ENCODE peak calls at places on chromosomes 13 and 19, in seven cellular contexts. One of them, this sample, is unnamed.

GRCh38 chr19:18731562-18732008 is 48.1 kb downstream of the CRTC1 start:
- DNase-seq in esophagus muscularis mucosa: no peak
- DNase-seq in heart left ventricle: no peak
- DNase-seq in breast epithelium: no peak
- DNase-seq in ovary: peak; percentile 41
- DNase-seq in IMR-90: peak; percentile 13
- DNase-seq in A549: no peak
- DNase-seq in this sample: no peak

GRCh38 chr13:24161010-24161775 is 673 bp downstream of the SPATA13 start:
- DNase-seq in esophagus muscularis mucosa: no peak
- DNase-seq in heart left ventricle: peak; percentile 21
- DNase-seq in breast epithelium: no peak
- DNase-seq in ovary: peak; percentile 67
- DNase-seq in IMR-90: no peak
- DNase-seq in A549: no peak
- DNase-seq in this sample: peak; percentile 75

GRCh38 chr19:31979362-31979761 is 366.0 kb upstream of the ZNF507 start:
- DNase-seq in esophagus muscularis mucosa: peak; percentile 57
- DNase-seq in heart left ventricle: no peak
- DNase-seq in breast epithelium: no peak
- DNase-seq in ovary: no peak
- DNase-seq in IMR-90: no peak
- DNase-seq in A549: no peak
- DNase-seq in this sample: no peak

GRCh38 chr19:3304871-3305423 is 61.4 kb upstream of the NFIC start:
- DNase-seq in esophagus muscularis mucosa: peak; percentile 93
- DNase-seq in heart left ventricle: peak; percentile 62
- DNase-seq in breast epithelium: peak; percentile 40
- DNase-seq in ovary: peak; percentile 84
- DNase-seq in IMR-90: peak; percentile 41
- DNase-seq in A549: peak; percentile 62
- DNase-seq in this sample: peak; percentile 67

GRCh38 chr13:100836696-100837095 is 162.1 kb upstream of the TMTC4 start:
- DNase-seq in esophagus muscularis mucosa: no peak
- DNase-seq in heart left ventricle: no peak
- DNase-seq in breast epithelium: no peak
- DNase-seq in ovary: no peak
- DNase-seq in IMR-90: no peak
- DNase-seq in A549: no peak
- DNase-seq in this sample: no peak

GRCh38 chr19:39230096-39230764 is 14.6 kb downstream of the IFNL3 start:
- DNase-seq in esophagus muscularis mucosa: no peak
- DNase-seq in heart left ventricle: no peak
- DNase-seq in breast epithelium: no peak
- DNase-seq in ovary: no peak
- DNase-seq in IMR-90: no peak
- DNase-seq in A549: no peak
- DNase-seq in this sample: no peak

GRCh38 chr19:15305582-15306334 is 26.6 kb downstream of the BRD4 start:
- DNase-seq in esophagus muscularis mucosa: no peak
- DNase-seq in heart left ventricle: no peak
- DNase-seq in breast epithelium: no peak
- DNase-seq in ovary: no peak
- DNase-seq in IMR-90: no peak
- DNase-seq in A549: no peak
- DNase-seq in this sample: no peak

GRCh38 chr19:30336290-30336689 is 35.9 kb upstream of the ZNF536 start:
- DNase-seq in esophagus muscularis mucosa: no peak
- DNase-seq in heart left ventricle: no peak
- DNase-seq in breast epithelium: no peak
- DNase-seq in ovary: no peak
- DNase-seq in IMR-90: no peak
- DNase-seq in A549: no peak
- DNase-seq in this sample: no peak

GRCh38 chr19:10421240-10421948 is 1.1 kb downstream of the PDE4A start:
- DNase-seq in esophagus muscularis mucosa: no peak
- DNase-seq in heart left ventricle: no peak
- DNase-seq in breast epithelium: no peak
- DNase-seq in ovary: no peak
- DNase-seq in IMR-90: no peak
- DNase-seq in A549: no peak
- DNase-seq in this sample: no peak

GRCh38 chr13:109135018-109135417 is 505.6 kb downstream of the MYO16 start:
- DNase-seq in esophagus muscularis mucosa: no peak
- DNase-seq in heart left ventricle: no peak
- DNase-seq in breast epithelium: no peak
- DNase-seq in ovary: no peak
- DNase-seq in IMR-90: no peak
- DNase-seq in A549: no peak
- DNase-seq in this sample: no peak

GRCh38 chr13:99446242-99446641 is 55.0 kb upstream of the TM9SF2 start:
- DNase-seq in esophagus muscularis mucosa: no peak
- DNase-seq in heart left ventricle: no peak
- DNase-seq in breast epithelium: no peak
- DNase-seq in ovary: no peak
- DNase-seq in IMR-90: no peak
- DNase-seq in A549: no peak
- DNase-seq in this sample: no peak

GRCh38 chr19:34336781-34337271 is 28.2 kb upstream of the GPI start:
- DNase-seq in esophagus muscularis mucosa: no peak
- DNase-seq in heart left ventricle: no peak
- DNase-seq in breast epithelium: no peak
- DNase-seq in ovary: no peak
- DNase-seq in IMR-90: peak; percentile 47
- DNase-seq in A549: peak; percentile 46
- DNase-seq in this sample: no peak

GRCh38 chr13:61414686-61415664 is 674 bp downstream of the PCDH20 start:
- DNase-seq in esophagus muscularis mucosa: no peak
- DNase-seq in heart left ventricle: peak; percentile 25
- DNase-seq in breast epithelium: no peak
- DNase-seq in ovary: no peak
- DNase-seq in IMR-90: no peak
- DNase-seq in A549: no peak
- DNase-seq in this sample: peak; percentile 83

GRCh38 chr13:113208424-113209335 is at the start of gene PCID2:
- DNase-seq in esophagus muscularis mucosa: peak; percentile 96
- DNase-seq in heart left ventricle: peak; percentile 90
- DNase-seq in breast epithelium: peak; percentile 84
- DNase-seq in ovary: peak; percentile 94
- DNase-seq in IMR-90: peak; percentile 84
- DNase-seq in A549: peak; percentile 68
- DNase-seq in this sample: peak; percentile 93

GRCh38 chr13:32969516-32969941 is 46.7 kb upstream of the KL start:
- DNase-seq in esophagus muscularis mucosa: no peak
- DNase-seq in heart left ventricle: peak; percentile 32
- DNase-seq in breast epithelium: no peak
- DNase-seq in ovary: peak; percentile 24
- DNase-seq in IMR-90: peak; percentile 55
- DNase-seq in A549: no peak
- DNase-seq in this sample: no peak

GRCh38 chr13:30737511-30738342 is 2.4 kb downstream of the ALOX5AP start:
- DNase-seq in esophagus muscularis mucosa: no peak
- DNase-seq in heart left ventricle: peak; percentile 25
- DNase-seq in breast epithelium: no peak
- DNase-seq in ovary: no peak
- DNase-seq in IMR-90: no peak
- DNase-seq in A549: no peak
- DNase-seq in this sample: no peak

GRCh38 chr13:100024023-100024422 is 42.4 kb downstream of the ZIC2 start:
- DNase-seq in esophagus muscularis mucosa: no peak
- DNase-seq in heart left ventricle: no peak
- DNase-seq in breast epithelium: no peak
- DNase-seq in ovary: no peak
- DNase-seq in IMR-90: no peak
- DNase-seq in A549: no peak
- DNase-seq in this sample: no peak

DNA sequence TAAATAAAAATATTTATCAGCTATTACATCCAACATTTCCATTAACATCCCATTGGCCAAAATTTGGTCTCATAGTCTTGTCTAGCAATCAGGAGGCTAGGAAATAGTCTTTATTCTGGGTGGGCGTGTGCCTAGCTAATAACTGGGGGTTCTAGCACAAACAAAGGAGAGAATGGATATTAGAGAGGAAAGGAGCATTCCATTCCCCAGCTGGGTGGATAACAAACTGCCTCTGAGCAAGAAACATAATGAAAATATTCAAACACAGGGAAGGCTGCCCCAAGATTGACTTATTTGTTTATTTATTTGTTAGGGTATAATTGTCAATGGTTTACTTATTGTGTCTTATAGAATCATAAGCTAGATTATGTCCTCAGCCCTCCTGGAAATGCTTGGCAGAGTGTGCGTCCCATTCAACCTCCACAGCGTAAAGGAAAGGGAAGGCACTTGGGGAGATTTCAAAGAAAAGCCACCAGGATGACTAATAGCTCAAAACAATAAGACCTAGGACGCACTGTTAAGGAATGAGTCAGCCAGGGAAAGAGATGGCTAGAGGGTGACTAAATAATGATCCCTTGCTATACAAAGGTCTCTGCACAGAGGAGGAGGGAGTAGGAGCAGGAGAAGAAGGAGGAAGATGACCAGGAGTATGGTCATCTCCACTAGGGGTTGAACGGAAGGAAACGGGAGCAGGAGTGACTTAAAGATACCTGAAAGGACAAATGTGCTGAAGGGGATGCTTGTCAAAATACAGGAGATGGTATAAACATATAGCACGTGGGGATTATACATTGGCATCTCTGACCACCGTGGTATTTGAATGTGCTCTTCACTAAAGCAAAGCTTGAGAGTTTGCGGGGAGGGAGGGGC is 23.5 kb upstream of the USP12 start:
- DNase-seq in esophagus muscularis mucosa: no peak
- DNase-seq in heart left ventricle: no peak
- DNase-seq in breast epithelium: no peak
- DNase-seq in ovary: no peak
- DNase-seq in IMR-90: peak; percentile 95
- DNase-seq in A549: peak; percentile 88
- DNase-seq in this sample: no peak
- TF ChIP-seq POLR2A in esophagus muscularis mucosa: no peak
- TF ChIP-seq POLR2A in heart left ventricle: no peak
- TF ChIP-seq POLR2A in breast epithelium: no peak
- TF ChIP-seq POLR2A in ovary: no peak
- TF ChIP-seq POLR2A in IMR-90: no peak
- TF ChIP-seq POLR2A in A549: no peak
- TF ChIP-seq POLR2A in this sample: no peak

GRCh38 chr19:13957107-13957506 is 4.8 kb downstream of the DCAF15 start:
- DNase-seq in esophagus muscularis mucosa: no peak
- DNase-seq in heart left ventricle: no peak
- DNase-seq in breast epithelium: no peak
- DNase-seq in ovary: no peak
- DNase-seq in IMR-90: no peak
- DNase-seq in A549: no peak
- DNase-seq in this sample: no peak
- TF ChIP-seq POLR2A in esophagus muscularis mucosa: no peak
- TF ChIP-seq POLR2A in heart left ventricle: no peak
- TF ChIP-seq POLR2A in breast epithelium: no peak
- TF ChIP-seq POLR2A in ovary: no peak
- TF ChIP-seq POLR2A in IMR-90: no peak
- TF ChIP-seq POLR2A in A549: no peak
- TF ChIP-seq POLR2A in this sample: no peak

GRCh38 chr19:1312732-1313694 is 27.3 kb downstream of the EFNA2 start:
- DNase-seq in esophagus muscularis mucosa: no peak
- DNase-seq in heart left ventricle: no peak
- DNase-seq in breast epithelium: no peak
- DNase-seq in ovary: no peak
- DNase-seq in IMR-90: peak; percentile 58
- DNase-seq in A549: peak; percentile 88
- DNase-seq in this sample: peak; percentile 19
- TF ChIP-seq POLR2A in esophagus muscularis mucosa: no peak
- TF ChIP-seq POLR2A in heart left ventricle: no peak
- TF ChIP-seq POLR2A in breast epithelium: no peak
- TF ChIP-seq POLR2A in ovary: no peak
- TF ChIP-seq POLR2A in IMR-90: no peak
- TF ChIP-seq POLR2A in A549: no peak
- TF ChIP-seq POLR2A in this sample: no peak

GRCh38 chr13:19957320-19958118 is 1.0 kb upstream of the ZMYM2 start:
- DNase-seq in esophagus muscularis mucosa: peak; percentile 93
- DNase-seq in heart left ventricle: peak; percentile 81
- DNase-seq in breast epithelium: peak; percentile 74
- DNase-seq in ovary: peak; percentile 84
- DNase-seq in IMR-90: peak; percentile 18
- DNase-seq in A549: peak; percentile 58
- DNase-seq in this sample: peak; percentile 67
- TF ChIP-seq POLR2A in esophagus muscularis mucosa: no peak
- TF ChIP-seq POLR2A in heart left ventricle: peak; percentile 19
- TF ChIP-seq POLR2A in breast epithelium: peak; percentile 17
- TF ChIP-seq POLR2A in ovary: peak; percentile 55
- TF ChIP-seq POLR2A in IMR-90: no peak
- TF ChIP-seq POLR2A in A549: peak; percentile 43
- TF ChIP-seq POLR2A in this sample: peak; percentile 32

GRCh38 chr19:54002495-54003315 is 11.3 kb downstream of the CACNG6 start:
- DNase-seq in esophagus muscularis mucosa: no peak
- DNase-seq in heart left ventricle: no peak
- DNase-seq in breast epithelium: no peak
- DNase-seq in ovary: no peak
- DNase-seq in IMR-90: no peak
- DNase-seq in A549: no peak
- DNase-seq in this sample: no peak

GRCh38 chr19:53999694-54000093 is 8.3 kb downstream of the CACNG6 start:
- DNase-seq in esophagus muscularis mucosa: no peak
- DNase-seq in heart left ventricle: no peak
- DNase-seq in breast epithelium: no peak
- DNase-seq in ovary: no peak
- DNase-seq in IMR-90: no peak
- DNase-seq in A549: no peak
- DNase-seq in this sample: no peak

GRCh38 chr19:53998223-53998622 is 6.8 kb downstream of the CACNG6 start:
- DNase-seq in esophagus muscularis mucosa: no peak
- DNase-seq in heart left ventricle: no peak
- DNase-seq in breast epithelium: no peak
- DNase-seq in ovary: no peak
- DNase-seq in IMR-90: no peak
- DNase-seq in A549: no peak
- DNase-seq in this sample: no peak

DNA sequence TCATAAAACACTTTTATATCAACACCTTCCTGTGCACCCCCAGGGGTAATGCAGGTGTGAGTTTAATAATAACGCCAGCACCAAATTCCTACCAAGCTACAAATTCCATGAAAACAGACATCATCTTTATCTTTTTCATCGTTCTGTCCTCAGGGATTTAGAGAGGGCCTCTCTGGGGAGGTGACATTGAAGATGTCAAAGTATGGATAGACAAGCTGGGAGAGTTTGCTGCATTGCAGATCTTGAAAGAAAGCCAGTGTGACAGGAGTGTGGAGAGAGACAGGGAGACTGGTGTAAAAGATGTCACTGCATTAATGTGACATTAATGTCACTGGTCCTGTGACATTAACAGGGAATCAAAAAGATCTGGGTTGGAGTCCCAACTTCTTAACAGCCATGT is 10.1 kb downstream of the CACNG6 start:
- DNase-seq in esophagus muscularis mucosa: no peak
- DNase-seq in heart left ventricle: no peak
- DNase-seq in breast epithelium: no peak
- DNase-seq in ovary: no peak
- DNase-seq in IMR-90: no peak
- DNase-seq in A549: no peak
- DNase-seq in this sample: no peak
- TF ChIP-seq POLR2A in esophagus muscularis mucosa: no peak
- TF ChIP-seq POLR2A in heart left ventricle: no peak
- TF ChIP-seq POLR2A in breast epithelium: no peak
- TF ChIP-seq POLR2A in ovary: no peak
- TF ChIP-seq POLR2A in IMR-90: no peak
- TF ChIP-seq POLR2A in A549: no peak
- TF ChIP-seq POLR2A in this sample: no peak

This sample was measured in right lobe of liver.